ENCODE peak calls at places on chromosomes 5 and 9, in seven cellular contexts. One of them, this sample, is unnamed.
A peak's percentile ranks its signal among the peaks of the same experiment; 100 is the strongest.

GRCh38 chr5:122701640-122702523 is 73.0 kb upstream of the SNX2 start:
- DNase-seq in HCT116: no peak
- DNase-seq in HepG2: no peak
- DNase-seq in SK-N-SH: no peak
- DNase-seq in GM12878: peak; percentile 69
- DNase-seq in Panc1: no peak
- DNase-seq in GM23338: no peak
- DNase-seq in this sample: no peak

GRCh38 chr5:95644351-95645042 is 2.1 kb upstream of the RFESD start:
- DNase-seq in HCT116: peak; percentile 72
- DNase-seq in HepG2: peak; percentile 45
- DNase-seq in SK-N-SH: peak; percentile 44
- DNase-seq in GM12878: peak; percentile 56
- DNase-seq in Panc1: no peak
- DNase-seq in GM23338: peak; percentile 87
- DNase-seq in this sample: no peak

GRCh38 chr9:5263568-5264218 is 32.5 kb downstream of the INSL4 start:
- DNase-seq in HCT116: peak; percentile 12
- DNase-seq in HepG2: peak; percentile 15
- DNase-seq in SK-N-SH: no peak
- DNase-seq in GM12878: no peak
- DNase-seq in Panc1: no peak
- DNase-seq in GM23338: peak; percentile 60
- DNase-seq in this sample: no peak

GRCh38 chr9:2622361-2623045 is 916 bp downstream of the VLDLR start:
- DNase-seq in HCT116: no peak
- DNase-seq in HepG2: no peak
- DNase-seq in SK-N-SH: peak; percentile 66
- DNase-seq in GM12878: no peak
- DNase-seq in Panc1: no peak
- DNase-seq in GM23338: peak; percentile 52
- DNase-seq in this sample: peak; percentile 51

GRCh38 chr9:94697972-94698581 is 28.4 kb upstream of the AOPEP start:
- DNase-seq in HCT116: no peak
- DNase-seq in HepG2: peak; percentile 70
- DNase-seq in SK-N-SH: no peak
- DNase-seq in GM12878: no peak
- DNase-seq in Panc1: no peak
- DNase-seq in GM23338: peak; percentile 34
- DNase-seq in this sample: no peak

GRCh38 chr9:75482566-75482965 is 394.3 kb downstream of the OSTF1 start:
- DNase-seq in HCT116: no peak
- DNase-seq in HepG2: no peak
- DNase-seq in SK-N-SH: no peak
- DNase-seq in GM12878: no peak
- DNase-seq in Panc1: no peak
- DNase-seq in GM23338: peak; percentile 53
- DNase-seq in this sample: no peak

GRCh38 chr9:14173730-14174129 is 140.2 kb downstream of the NFIB start:
- DNase-seq in HCT116: no peak
- DNase-seq in HepG2: no peak
- DNase-seq in SK-N-SH: peak; percentile 6
- DNase-seq in GM12878: no peak
- DNase-seq in Panc1: no peak
- DNase-seq in GM23338: no peak
- DNase-seq in this sample: no peak

GRCh38 chr9:70601000-70601929 is 186.8 kb upstream of the KLF9 start:
- DNase-seq in HCT116: no peak
- DNase-seq in HepG2: peak; percentile 5
- DNase-seq in SK-N-SH: peak; percentile 70
- DNase-seq in GM12878: no peak
- DNase-seq in Panc1: no peak
- DNase-seq in GM23338: no peak
- DNase-seq in this sample: no peak

GRCh38 chr5:127561254-127561653 is 43.8 kb downstream of the PRRC1 start:
- DNase-seq in HCT116: no peak
- DNase-seq in HepG2: no peak
- DNase-seq in SK-N-SH: no peak
- DNase-seq in GM12878: no peak
- DNase-seq in Panc1: no peak
- DNase-seq in GM23338: no peak
- DNase-seq in this sample: no peak

GRCh38 chr5:128919542-128919941 is 45.7 kb upstream of the SLC27A6 start:
- DNase-seq in HCT116: no peak
- DNase-seq in HepG2: no peak
- DNase-seq in SK-N-SH: no peak
- DNase-seq in GM12878: no peak
- DNase-seq in Panc1: no peak
- DNase-seq in GM23338: no peak
- DNase-seq in this sample: no peak

DNA sequence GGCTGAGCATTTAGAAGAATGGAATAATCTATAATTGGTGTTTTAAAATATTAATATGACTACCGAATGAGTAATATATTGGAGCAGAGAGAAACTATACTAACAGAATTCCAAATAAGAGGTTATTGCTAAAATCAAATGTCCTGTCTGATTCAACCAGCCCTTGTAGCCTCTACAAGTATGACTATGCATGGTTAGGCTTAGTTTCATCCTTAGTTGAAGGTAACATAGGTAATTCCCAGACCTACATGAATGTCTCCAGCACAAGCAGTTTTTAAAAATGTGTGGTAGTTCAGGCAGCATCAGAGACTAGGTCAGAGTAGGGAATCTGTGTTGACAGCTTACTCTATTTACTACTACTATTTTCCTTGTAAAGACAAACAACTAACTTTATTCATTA is 51.7 kb upstream of the SLC27A6 start:
- DNase-seq in HCT116: no peak
- DNase-seq in HepG2: no peak
- DNase-seq in SK-N-SH: no peak
- DNase-seq in GM12878: no peak
- DNase-seq in Panc1: no peak
- DNase-seq in GM23338: no peak
- DNase-seq in this sample: no peak
- H3K27ac ChIP-seq in HCT116: no peak overlapping the region
- H3K27ac ChIP-seq in HepG2: no peak overlapping the region
- H3K27ac ChIP-seq in SK-N-SH: no peak overlapping the region
- H3K27ac ChIP-seq in GM12878: no peak overlapping the region
- H3K27ac ChIP-seq in Panc1: no peak overlapping the region
- H3K27ac ChIP-seq in GM23338: no peak overlapping the region
- H3K27ac ChIP-seq in this sample: no peak overlapping the region

DNA sequence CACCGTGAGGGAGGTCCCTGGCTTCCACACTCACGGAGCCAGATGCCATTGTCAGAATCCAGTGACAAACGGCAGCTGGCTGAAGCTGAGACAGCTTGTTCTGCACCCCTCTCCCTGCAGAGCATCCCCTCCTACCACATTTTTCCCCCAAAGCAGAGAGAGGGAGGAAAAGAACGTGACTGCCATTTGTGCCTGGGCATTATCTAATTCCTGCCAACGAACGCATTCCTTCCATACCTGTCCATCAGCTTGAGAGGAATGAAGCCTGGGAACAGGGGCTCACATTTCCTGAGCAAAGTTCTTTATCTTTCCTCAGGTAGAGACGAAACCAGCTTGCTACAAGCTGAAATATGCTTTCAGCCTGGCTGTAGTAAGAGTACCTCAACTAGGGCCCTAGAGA is 175.4 kb downstream of the SLIT3 start:
- DNase-seq in HCT116: no peak
- DNase-seq in HepG2: no peak
- DNase-seq in SK-N-SH: no peak
- DNase-seq in GM12878: no peak
- DNase-seq in Panc1: no peak
- DNase-seq in GM23338: peak; percentile 55
- DNase-seq in this sample: no peak
- H3K27me3 ChIP-seq in HCT116: peaks cover 14% of the 10 kb centered on the region
- H3K27me3 ChIP-seq in HepG2: peaks cover 2% of the 10 kb centered on the region
- H3K27me3 ChIP-seq in SK-N-SH: no peaks in the 10 kb centered on the region
- H3K27me3 ChIP-seq in GM12878: peaks cover 6% of the 10 kb centered on the region
- H3K27me3 ChIP-seq in Panc1: no peaks in the 10 kb centered on the region
- H3K27me3 ChIP-seq in GM23338: no peaks in the 10 kb centered on the region
- H3K27me3 ChIP-seq in this sample: no peaks in the 10 kb centered on the region

DNA sequence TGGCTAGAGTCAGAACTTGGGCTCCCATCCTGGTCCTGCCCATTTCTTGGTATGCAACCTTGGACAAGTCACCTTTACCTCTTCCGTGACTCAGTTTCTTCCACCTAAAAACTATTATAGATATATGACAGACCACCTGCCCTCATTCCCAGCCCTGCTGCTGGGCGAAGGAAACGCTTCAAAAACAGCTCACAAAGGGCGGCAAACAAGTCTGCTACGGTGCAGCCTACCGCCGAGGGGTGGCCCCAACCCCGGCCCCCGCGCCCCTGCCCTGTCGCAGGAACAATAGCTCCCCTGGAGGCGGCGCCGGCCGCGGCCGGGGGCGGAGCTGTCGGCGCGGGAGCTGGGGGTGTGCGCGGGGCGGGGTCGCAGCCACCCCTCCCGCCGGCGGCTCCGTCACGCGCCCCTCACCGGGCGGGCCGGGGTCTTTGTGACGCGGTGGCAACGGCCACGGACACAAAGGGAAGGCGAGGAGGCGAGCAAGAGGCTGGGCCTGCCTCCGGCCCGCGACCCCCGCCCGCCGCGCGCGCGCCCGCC is at the start of gene TMEFF1:
- DNase-seq in HCT116: no peak
- DNase-seq in HepG2: peak; percentile 30
- DNase-seq in SK-N-SH: peak; percentile 97
- DNase-seq in GM12878: no peak
- DNase-seq in Panc1: no peak
- DNase-seq in GM23338: peak; percentile 91
- DNase-seq in this sample: no peak
- TF ChIP-seq REST in HCT116: no peak
- TF ChIP-seq REST in HepG2: no peak
- TF ChIP-seq REST in SK-N-SH: no peak
- TF ChIP-seq REST in GM12878: no peak
- TF ChIP-seq REST in Panc1: no peak
- TF ChIP-seq REST in GM23338: no peak
- TF ChIP-seq REST in this sample: no peak

GRCh38 chr5:140587495-140587894 is 22.9 kb downstream of the SLC35A4 start:
- DNase-seq in HCT116: no peak
- DNase-seq in HepG2: no peak
- DNase-seq in SK-N-SH: no peak
- DNase-seq in GM12878: no peak
- DNase-seq in Panc1: no peak
- DNase-seq in GM23338: no peak
- DNase-seq in this sample: no peak

GRCh38 chr5:140590861-140591260 is 26.2 kb downstream of the SLC35A4 start:
- DNase-seq in HCT116: no peak
- DNase-seq in HepG2: no peak
- DNase-seq in SK-N-SH: no peak
- DNase-seq in GM12878: no peak
- DNase-seq in Panc1: no peak
- DNase-seq in GM23338: no peak
- DNase-seq in this sample: no peak

GRCh38 chr5:140594169-140594568 is 29.5 kb downstream of the SLC35A4 start:
- DNase-seq in HCT116: no peak
- DNase-seq in HepG2: no peak
- DNase-seq in SK-N-SH: no peak
- DNase-seq in GM12878: no peak
- DNase-seq in Panc1: no peak
- DNase-seq in GM23338: no peak
- DNase-seq in this sample: no peak

GRCh38 chr5:140591747-140592372 is 27.2 kb downstream of the SLC35A4 start:
- DNase-seq in HCT116: no peak
- DNase-seq in HepG2: no peak
- DNase-seq in SK-N-SH: no peak
- DNase-seq in GM12878: no peak
- DNase-seq in Panc1: no peak
- DNase-seq in GM23338: no peak
- DNase-seq in this sample: peak; percentile 38

GRCh38 chr5:140588311-140589070 is 23.9 kb downstream of the SLC35A4 start:
- DNase-seq in HCT116: no peak
- DNase-seq in HepG2: no peak
- DNase-seq in SK-N-SH: no peak
- DNase-seq in GM12878: no peak
- DNase-seq in Panc1: no peak
- DNase-seq in GM23338: no peak
- DNase-seq in this sample: no peak
- H3K27ac ChIP-seq in HCT116: no peak overlapping the region
- H3K27ac ChIP-seq in HepG2: no peak overlapping the region
- H3K27ac ChIP-seq in SK-N-SH: no peak overlapping the region
- H3K27ac ChIP-seq in GM12878: no peak overlapping the region
- H3K27ac ChIP-seq in Panc1: no peak overlapping the region
- H3K27ac ChIP-seq in GM23338: no peak overlapping the region
- H3K27ac ChIP-seq in this sample: peak overlapping the region; percentile 4

DNA sequence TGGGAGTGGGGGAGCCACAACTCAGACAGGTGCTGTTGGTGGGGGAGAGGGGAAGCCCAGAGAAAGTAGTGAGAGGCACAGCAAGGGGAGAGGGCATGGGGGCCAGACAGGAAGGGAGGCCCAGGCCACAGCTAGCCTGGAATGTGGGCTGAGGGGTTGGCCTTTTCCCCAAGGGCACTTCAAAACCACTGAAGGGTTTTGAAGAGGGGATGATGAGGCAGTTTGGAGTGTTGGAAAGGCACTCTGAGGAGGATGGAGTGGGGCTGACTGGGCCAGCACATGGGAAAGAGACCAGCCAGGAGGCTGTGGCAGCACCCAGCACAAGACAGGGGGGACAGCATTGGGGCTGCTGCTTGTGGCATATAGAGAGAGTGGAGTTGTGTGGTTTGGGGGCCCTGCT is 3.8 kb downstream of the PSD2 start:
- DNase-seq in HCT116: no peak
- DNase-seq in HepG2: no peak
- DNase-seq in SK-N-SH: no peak
- DNase-seq in GM12878: no peak
- DNase-seq in Panc1: no peak
- DNase-seq in GM23338: no peak
- DNase-seq in this sample: no peak
- H3K27me3 ChIP-seq in HCT116: peaks cover 52% of the 10 kb centered on the region
- H3K27me3 ChIP-seq in HepG2: peaks cover 66% of the 10 kb centered on the region
- H3K27me3 ChIP-seq in SK-N-SH: peaks cover 73% of the 10 kb centered on the region
- H3K27me3 ChIP-seq in GM12878: peaks cover 18% of the 10 kb centered on the region
- H3K27me3 ChIP-seq in Panc1: peaks cover 16% of the 10 kb centered on the region
- H3K27me3 ChIP-seq in GM23338: peaks cover 56% of the 10 kb centered on the region
- H3K27me3 ChIP-seq in this sample: peaks cover 2% of the 10 kb centered on the region

DNA sequence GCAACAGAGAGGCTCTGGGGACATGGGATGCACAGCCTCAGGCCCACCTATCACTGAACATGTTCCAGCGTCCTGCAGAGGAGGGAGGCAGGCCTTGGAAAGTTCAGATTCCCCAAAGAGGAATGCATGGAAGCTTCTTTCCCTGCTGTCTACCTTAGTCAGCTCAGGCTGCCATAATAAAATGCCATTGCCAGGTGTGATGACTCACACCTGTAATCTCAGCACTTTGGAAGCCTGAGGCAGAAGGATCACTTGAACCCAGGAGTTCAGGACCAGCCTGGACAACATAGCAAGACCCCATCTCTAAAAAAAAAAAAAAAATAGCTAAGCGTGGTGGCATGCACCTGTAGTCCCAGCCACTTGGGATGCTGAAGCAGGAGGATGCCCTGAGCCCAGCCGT is 24.5 kb upstream of the TOR1B start:
- DNase-seq in HCT116: no peak
- DNase-seq in HepG2: no peak
- DNase-seq in SK-N-SH: no peak
- DNase-seq in GM12878: no peak
- DNase-seq in Panc1: no peak
- DNase-seq in GM23338: no peak
- DNase-seq in this sample: no peak
- TF ChIP-seq REST in HCT116: no peak
- TF ChIP-seq REST in HepG2: no peak
- TF ChIP-seq REST in SK-N-SH: no peak
- TF ChIP-seq REST in GM12878: no peak
- TF ChIP-seq REST in Panc1: no peak
- TF ChIP-seq REST in GM23338: no peak
- TF ChIP-seq REST in this sample: no peak